ENCODE peak calls at places on chromosomes 3 and 15, in six cellular contexts. K is NCI-H774, S is MCF 10A, M is astrocyte, L is SJSA1, E is fibroblast of the conjunctiva. T is an unnamed sample.

GRCh38 chr3:15647629-15648167 is 46.2 kb downstream of the BTD start:
- DNase-seq in K (no peak), S (peak; percentile 81), M (peak; percentile 100), L (peak; percentile 75), E (no peak), T (peak; percentile 94)

GRCh38 chr3:143633816-143634215 is 214.5 kb downstream of the SLC9A9 start:
- DNase-seq in K (no peak), S (no peak), M (no peak), L (no peak), E (no peak), T (no peak)

GRCh38 chr15:76803049-76803571 is 102.0 kb downstream of the SCAPER start:
- DNase-seq in K (no peak), S (no peak), M (no peak), L (no peak), E (no peak), T (no peak)

GRCh38 chr15:65824031-65824743 is 32.1 kb upstream of the DENND4A start:
- DNase-seq in K (peak; percentile 37), S (peak; percentile 76), M (peak; percentile 33), L (peak; percentile 48), E (peak; percentile 33), T (no peak)

GRCh38 chr15:70799667-70800450 is 36.5 kb upstream of the UACA start:
- DNase-seq in K (no peak), S (peak; percentile 75), M (peak; percentile 98), L (peak; percentile 87), E (peak; percentile 95), T (no peak)

GRCh38 chr15:58293622-58294550 is 137.9 kb upstream of the LIPC start:
- DNase-seq in K (peak; percentile 72), S (no peak), M (no peak), L (no peak), E (no peak), T (no peak)

GRCh38 chr3:149971403-149972075 is 844 bp upstream of the PFN2 start:
- DNase-seq in K (peak; percentile 88), S (peak; percentile 73), M (peak; percentile 70), L (peak; percentile 68), E (peak; percentile 38), T (no peak)

GRCh38 chr3:31495971-31496370 is 36.8 kb upstream of the STT3B start:
- DNase-seq in K (no peak), S (no peak), M (peak; percentile 55), L (no peak), E (no peak), T (no peak)

GRCh38 chr3:31948255-31948654 is 32.8 kb downstream of the OSBPL10 start:
- DNase-seq in K (no peak), S (no peak), M (no peak), L (no peak), E (no peak), T (no peak)

GRCh38 chr3:42503957-42504333 is 1.5 kb downstream of the VIPR1 start:
- DNase-seq in K (no peak), S (no peak), M (no peak), L (peak; percentile 12), E (no peak), T (no peak)

GRCh38 chr3:42843730-42844713 is 31.7 kb downstream of the CYP8B1 start:
- DNase-seq in K (no peak), S (no peak), M (no peak), L (no peak), E (no peak), T (no peak)

GRCh38 chr15:47908950-47909670 is 191.8 kb downstream of the SEMA6D start:
- DNase-seq in K (no peak), S (no peak), M (no peak), L (no peak), E (no peak), T (no peak)

GRCh38 chr3:71345429-71346027 is 238.0 kb downstream of the FOXP1 start:
- DNase-seq in K (no peak), S (peak; percentile 18), M (no peak), L (no peak), E (peak; percentile 55), T (no peak)

GRCh38 chr3:183161552-183162345 is 785 bp downstream of the LAMP3 start:
- DNase-seq in K (no peak), S (no peak), M (no peak), L (no peak), E (no peak), T (peak; percentile 92)

GRCh38 chr3:197584733-197585132 is 29.0 kb upstream of the BDH1 start:
- DNase-seq in K (no peak), S (no peak), M (no peak), L (no peak), E (no peak), T (no peak)

GRCh38 chr3:106522397-106522796 is 653.6 kb upstream of the CBLB start:
- DNase-seq in K (no peak), S (no peak), M (no peak), L (no peak), E (no peak), T (no peak)

GRCh38 chr3:140748903-140749302 is 71.0 kb downstream of the TRIM42 start:
- DNase-seq in K (no peak), S (peak; percentile 8), M (no peak), L (no peak), E (no peak), T (no peak)

GRCh38 chr15:43465105-43465504 is 27.9 kb downstream of the TP53BP1 start:
- DNase-seq in K (no peak), S (peak; percentile 73), M (peak; percentile 83), L (no peak), E (peak; percentile 86), T (no peak)

GRCh38 chr3:43388188-43388587 is 101.8 kb downstream of the SNRK start:
- DNase-seq in K (no peak), S (no peak), M (no peak), L (no peak), E (no peak), T (no peak)

GRCh38 chr15:101718896-101719295 is 5.4 kb downstream of the TARS3 start:
- DNase-seq in K (no peak), S (no peak), M (no peak), L (no peak), E (no peak), T (no peak)

GRCh38 chr15:28935316-28935715 is 49.5 kb downstream of the APBA2 start:
- DNase-seq in K (no peak), S (no peak), M (no peak), L (no peak), E (no peak), T (no peak)

GRCh38 chr3:129703913-129704312 is 97.4 kb upstream of the PLXND1 start:
- DNase-seq in K (no peak), S (no peak), M (no peak), L (no peak), E (no peak), T (no peak)

GRCh38 chr15:25089577-25089976 is 134.8 kb downstream of the SNRPN start:
- DNase-seq in K (no peak), S (no peak), M (no peak), L (peak; percentile 25), E (no peak), T (no peak)

GRCh38 chr3:105904683-105905320 is 36.0 kb upstream of the CBLB start:
- DNase-seq in K (no peak), S (no peak), M (peak; percentile 26), L (no peak), E (peak; percentile 10), T (no peak)

GRCh38 chr15:68384451-68385239 is 47.3 kb downstream of the ITGA11 start:
- DNase-seq in K (no peak), S (peak; percentile 76), M (peak; percentile 94), L (peak; percentile 69), E (peak; percentile 74), T (no peak)

GRCh38 chr3:63193647-63194046 is 84.5 kb upstream of the SYNPR start:
- DNase-seq in K (no peak), S (peak; percentile 26), M (peak; percentile 10), L (no peak), E (peak; percentile 2), T (no peak)

GRCh38 chr3:194592798-194593752 is 40.1 kb downstream of the TMEM44 start:
- DNase-seq in K (no peak), S (peak; percentile 97), M (peak; percentile 100), L (peak; percentile 90), E (peak; percentile 99), T (no peak)

GRCh38 chr3:56928379-56929068 is 126.8 kb upstream of the ARHGEF3 start:
- DNase-seq in K (no peak), S (peak; percentile 17), M (peak; percentile 43), L (peak; percentile 43), E (no peak), T (no peak)

GRCh38 chr3:178960191-178960590 is 111.4 kb downstream of the ZMAT3 start:
- DNase-seq in K (no peak), S (no peak), M (no peak), L (no peak), E (no peak), T (no peak)

GRCh38 chr3:123476967-123477750 is 28.3 kb upstream of the ADCY5 start:
- DNase-seq in K (no peak), S (no peak), M (no peak), L (no peak), E (no peak), T (no peak)

T was measured in GM12864.